ENCODE peak calls at places on chromosomes 3 and 15, in four cellular contexts. One of them, this sample, is unnamed.

GRCh38 chr3:25594007-25594502 is 70.7 kb downstream of the TOP2B start:
- DNase-seq in COR-L47: peak; percentile 27
- DNase-seq in NB4: peak; percentile 62
- DNase-seq in stimulated activated naive CD8-positive, alpha-beta T cell treated with anti-CD3 and anti-CD28 coated beads, Interleukin-15, Interleukin-2, amounts not matched to agents 100 U/mL and 50 U/mL, for 24 hours: no peak
- DNase-seq in this sample: peak; percentile 67

GRCh38 chr3:59608356-59608755 is 558.5 kb upstream of the CFAP20DC start:
- DNase-seq in COR-L47: peak; percentile 88
- DNase-seq in NB4: no peak
- DNase-seq in stimulated activated naive CD8-positive, alpha-beta T cell treated with anti-CD3 and anti-CD28 coated beads, Interleukin-15, Interleukin-2, amounts not matched to agents 100 U/mL and 50 U/mL, for 24 hours: no peak
- DNase-seq in this sample: peak; percentile 98

GRCh38 chr3:11818033-11818432 is 28.7 kb downstream of the TAMM41 start:
- DNase-seq in COR-L47: no peak
- DNase-seq in NB4: peak; percentile 3
- DNase-seq in stimulated activated naive CD8-positive, alpha-beta T cell treated with anti-CD3 and anti-CD28 coated beads, Interleukin-15, Interleukin-2, amounts not matched to agents 100 U/mL and 50 U/mL, for 24 hours: no peak
- DNase-seq in this sample: peak; percentile 83

GRCh38 chr15:71515375-71516186 is 294.8 kb upstream of the NR2E3 start:
- DNase-seq in COR-L47: no peak
- DNase-seq in NB4: no peak
- DNase-seq in stimulated activated naive CD8-positive, alpha-beta T cell treated with anti-CD3 and anti-CD28 coated beads, Interleukin-15, Interleukin-2, amounts not matched to agents 100 U/mL and 50 U/mL, for 24 hours: no peak
- DNase-seq in this sample: no peak

GRCh38 chr3:63975705-63976104 is 47.6 kb downstream of the PSMD6 start:
- DNase-seq in COR-L47: no peak
- DNase-seq in NB4: peak; percentile 47
- DNase-seq in stimulated activated naive CD8-positive, alpha-beta T cell treated with anti-CD3 and anti-CD28 coated beads, Interleukin-15, Interleukin-2, amounts not matched to agents 100 U/mL and 50 U/mL, for 24 hours: no peak
- DNase-seq in this sample: peak; percentile 67

GRCh38 chr15:39748276-39748675 is 34.4 kb downstream of the FSIP1 start:
- DNase-seq in COR-L47: no peak
- DNase-seq in NB4: no peak
- DNase-seq in stimulated activated naive CD8-positive, alpha-beta T cell treated with anti-CD3 and anti-CD28 coated beads, Interleukin-15, Interleukin-2, amounts not matched to agents 100 U/mL and 50 U/mL, for 24 hours: no peak
- DNase-seq in this sample: no peak

GRCh38 chr3:172292422-172292821 is 155.8 kb downstream of the GHSR start:
- DNase-seq in COR-L47: no peak
- DNase-seq in NB4: no peak
- DNase-seq in stimulated activated naive CD8-positive, alpha-beta T cell treated with anti-CD3 and anti-CD28 coated beads, Interleukin-15, Interleukin-2, amounts not matched to agents 100 U/mL and 50 U/mL, for 24 hours: no peak
- DNase-seq in this sample: no peak

GRCh38 chr3:41318520-41318919 is 119.2 kb downstream of the CTNNB1 start:
- DNase-seq in COR-L47: no peak
- DNase-seq in NB4: no peak
- DNase-seq in stimulated activated naive CD8-positive, alpha-beta T cell treated with anti-CD3 and anti-CD28 coated beads, Interleukin-15, Interleukin-2, amounts not matched to agents 100 U/mL and 50 U/mL, for 24 hours: no peak
- DNase-seq in this sample: no peak

GRCh38 chr3:107988464-107989156 is 102.2 kb downstream of the CD47 start:
- DNase-seq in COR-L47: no peak
- DNase-seq in NB4: no peak
- DNase-seq in stimulated activated naive CD8-positive, alpha-beta T cell treated with anti-CD3 and anti-CD28 coated beads, Interleukin-15, Interleukin-2, amounts not matched to agents 100 U/mL and 50 U/mL, for 24 hours: no peak
- DNase-seq in this sample: peak; percentile 77

GRCh38 chr3:45761831-45762230 is 34.5 kb downstream of the SLC6A20 start:
- DNase-seq in COR-L47: no peak
- DNase-seq in NB4: no peak
- DNase-seq in stimulated activated naive CD8-positive, alpha-beta T cell treated with anti-CD3 and anti-CD28 coated beads, Interleukin-15, Interleukin-2, amounts not matched to agents 100 U/mL and 50 U/mL, for 24 hours: no peak
- DNase-seq in this sample: no peak

GRCh38 chr3:123489400-123490004 is 40.6 kb upstream of the ADCY5 start:
- DNase-seq in COR-L47: peak; percentile 44
- DNase-seq in NB4: peak; percentile 57
- DNase-seq in stimulated activated naive CD8-positive, alpha-beta T cell treated with anti-CD3 and anti-CD28 coated beads, Interleukin-15, Interleukin-2, amounts not matched to agents 100 U/mL and 50 U/mL, for 24 hours: peak; percentile 55
- DNase-seq in this sample: peak; percentile 65

GRCh38 chr3:28218917-28219198 is 22.6 kb upstream of the CMC1 start:
- DNase-seq in COR-L47: no peak
- DNase-seq in NB4: no peak
- DNase-seq in stimulated activated naive CD8-positive, alpha-beta T cell treated with anti-CD3 and anti-CD28 coated beads, Interleukin-15, Interleukin-2, amounts not matched to agents 100 U/mL and 50 U/mL, for 24 hours: no peak
- DNase-seq in this sample: no peak

GRCh38 chr3:30768703-30769550 is 125.5 kb downstream of the GADL1 start:
- DNase-seq in COR-L47: peak; percentile 40
- DNase-seq in NB4: peak; percentile 68
- DNase-seq in stimulated activated naive CD8-positive, alpha-beta T cell treated with anti-CD3 and anti-CD28 coated beads, Interleukin-15, Interleukin-2, amounts not matched to agents 100 U/mL and 50 U/mL, for 24 hours: peak; percentile 75
- DNase-seq in this sample: peak; percentile 62

GRCh38 chr3:160893207-160893606 is 137.2 kb downstream of the PPM1L start:
- DNase-seq in COR-L47: no peak
- DNase-seq in NB4: no peak
- DNase-seq in stimulated activated naive CD8-positive, alpha-beta T cell treated with anti-CD3 and anti-CD28 coated beads, Interleukin-15, Interleukin-2, amounts not matched to agents 100 U/mL and 50 U/mL, for 24 hours: no peak
- DNase-seq in this sample: peak; percentile 23

GRCh38 chr3:185677146-185677829 is 91.2 kb downstream of the SENP2 start:
- DNase-seq in COR-L47: no peak
- DNase-seq in NB4: peak; percentile 62
- DNase-seq in stimulated activated naive CD8-positive, alpha-beta T cell treated with anti-CD3 and anti-CD28 coated beads, Interleukin-15, Interleukin-2, amounts not matched to agents 100 U/mL and 50 U/mL, for 24 hours: no peak
- DNase-seq in this sample: peak; percentile 59

GRCh38 chr3:23600178-23600577 is 205.6 kb upstream of the UBE2E1 start:
- DNase-seq in COR-L47: no peak
- DNase-seq in NB4: no peak
- DNase-seq in stimulated activated naive CD8-positive, alpha-beta T cell treated with anti-CD3 and anti-CD28 coated beads, Interleukin-15, Interleukin-2, amounts not matched to agents 100 U/mL and 50 U/mL, for 24 hours: no peak
- DNase-seq in this sample: peak; percentile 48

GRCh38 chr3:67937498-67938118 is 283.2 kb upstream of the SUCLG2 start:
- DNase-seq in COR-L47: no peak
- DNase-seq in NB4: no peak
- DNase-seq in stimulated activated naive CD8-positive, alpha-beta T cell treated with anti-CD3 and anti-CD28 coated beads, Interleukin-15, Interleukin-2, amounts not matched to agents 100 U/mL and 50 U/mL, for 24 hours: no peak
- DNase-seq in this sample: no peak

GRCh38 chr3:149363053-149363452 is 14.4 kb downstream of the TM4SF1 start:
- DNase-seq in COR-L47: no peak
- DNase-seq in NB4: no peak
- DNase-seq in stimulated activated naive CD8-positive, alpha-beta T cell treated with anti-CD3 and anti-CD28 coated beads, Interleukin-15, Interleukin-2, amounts not matched to agents 100 U/mL and 50 U/mL, for 24 hours: no peak
- DNase-seq in this sample: no peak

GRCh38 chr15:64014995-64015394 is 31.3 kb downstream of the DAPK2 start:
- DNase-seq in COR-L47: no peak
- DNase-seq in NB4: no peak
- DNase-seq in stimulated activated naive CD8-positive, alpha-beta T cell treated with anti-CD3 and anti-CD28 coated beads, Interleukin-15, Interleukin-2, amounts not matched to agents 100 U/mL and 50 U/mL, for 24 hours: no peak
- DNase-seq in this sample: no peak

GRCh38 chr3:136074546-136074945 is 109.0 kb downstream of the PPP2R3A start:
- DNase-seq in COR-L47: no peak
- DNase-seq in NB4: no peak
- DNase-seq in stimulated activated naive CD8-positive, alpha-beta T cell treated with anti-CD3 and anti-CD28 coated beads, Interleukin-15, Interleukin-2, amounts not matched to agents 100 U/mL and 50 U/mL, for 24 hours: no peak
- DNase-seq in this sample: no peak

GRCh38 chr15:77975332-77976119 is 102.0 kb downstream of the TBC1D2B start:
- DNase-seq in COR-L47: no peak
- DNase-seq in NB4: no peak
- DNase-seq in stimulated activated naive CD8-positive, alpha-beta T cell treated with anti-CD3 and anti-CD28 coated beads, Interleukin-15, Interleukin-2, amounts not matched to agents 100 U/mL and 50 U/mL, for 24 hours: no peak
- DNase-seq in this sample: no peak

GRCh38 chr3:195539479-195539878 is 3.6 kb downstream of the PPP1R2 start:
- DNase-seq in COR-L47: no peak
- DNase-seq in NB4: no peak
- DNase-seq in stimulated activated naive CD8-positive, alpha-beta T cell treated with anti-CD3 and anti-CD28 coated beads, Interleukin-15, Interleukin-2, amounts not matched to agents 100 U/mL and 50 U/mL, for 24 hours: no peak
- DNase-seq in this sample: no peak

GRCh38 chr3:39144748-39145380 is 8.5 kb downstream of the CSRNP1 start:
- DNase-seq in COR-L47: no peak
- DNase-seq in NB4: no peak
- DNase-seq in stimulated activated naive CD8-positive, alpha-beta T cell treated with anti-CD3 and anti-CD28 coated beads, Interleukin-15, Interleukin-2, amounts not matched to agents 100 U/mL and 50 U/mL, for 24 hours: no peak
- DNase-seq in this sample: no peak

GRCh38 chr15:80967451-80967850 is 22.2 kb downstream of the MESD start:
- DNase-seq in COR-L47: no peak
- DNase-seq in NB4: no peak
- DNase-seq in stimulated activated naive CD8-positive, alpha-beta T cell treated with anti-CD3 and anti-CD28 coated beads, Interleukin-15, Interleukin-2, amounts not matched to agents 100 U/mL and 50 U/mL, for 24 hours: no peak
- DNase-seq in this sample: no peak

GRCh38 chr3:48696156-48696555 is 10.4 kb upstream of the NCKIPSD start:
- DNase-seq in COR-L47: no peak
- DNase-seq in NB4: no peak
- DNase-seq in stimulated activated naive CD8-positive, alpha-beta T cell treated with anti-CD3 and anti-CD28 coated beads, Interleukin-15, Interleukin-2, amounts not matched to agents 100 U/mL and 50 U/mL, for 24 hours: no peak
- DNase-seq in this sample: no peak

GRCh38 chr3:49411550-49411967 is 217 bp downstream of the RHOA start:
- DNase-seq in COR-L47: no peak
- DNase-seq in NB4: peak; percentile 74
- DNase-seq in stimulated activated naive CD8-positive, alpha-beta T cell treated with anti-CD3 and anti-CD28 coated beads, Interleukin-15, Interleukin-2, amounts not matched to agents 100 U/mL and 50 U/mL, for 24 hours: peak; percentile 69
- DNase-seq in this sample: peak; percentile 66

GRCh38 chr3:44392489-44392888 is 53.9 kb downstream of the TCAIM start:
- DNase-seq in COR-L47: no peak
- DNase-seq in NB4: no peak
- DNase-seq in stimulated activated naive CD8-positive, alpha-beta T cell treated with anti-CD3 and anti-CD28 coated beads, Interleukin-15, Interleukin-2, amounts not matched to agents 100 U/mL and 50 U/mL, for 24 hours: no peak
- DNase-seq in this sample: no peak

GRCh38 chr3:72227536-72228070 is 442.7 kb upstream of the PROK2 start:
- DNase-seq in COR-L47: no peak
- DNase-seq in NB4: peak; percentile 22
- DNase-seq in stimulated activated naive CD8-positive, alpha-beta T cell treated with anti-CD3 and anti-CD28 coated beads, Interleukin-15, Interleukin-2, amounts not matched to agents 100 U/mL and 50 U/mL, for 24 hours: no peak
- DNase-seq in this sample: no peak

GRCh38 chr3:123380261-123380660 is 68.6 kb downstream of the ADCY5 start:
- DNase-seq in COR-L47: no peak
- DNase-seq in NB4: no peak
- DNase-seq in stimulated activated naive CD8-positive, alpha-beta T cell treated with anti-CD3 and anti-CD28 coated beads, Interleukin-15, Interleukin-2, amounts not matched to agents 100 U/mL and 50 U/mL, for 24 hours: no peak
- DNase-seq in this sample: no peak

GRCh38 chr15:40279437-40280141 is 3.3 kb downstream of the ANKRD63 start:
- DNase-seq in COR-L47: no peak
- DNase-seq in NB4: peak; percentile 61
- DNase-seq in stimulated activated naive CD8-positive, alpha-beta T cell treated with anti-CD3 and anti-CD28 coated beads, Interleukin-15, Interleukin-2, amounts not matched to agents 100 U/mL and 50 U/mL, for 24 hours: peak; percentile 87
- DNase-seq in this sample: peak; percentile 85

GRCh38 chr3:135014575-135014974 is 219.5 kb downstream of the EPHB1 start:
- DNase-seq in COR-L47: no peak
- DNase-seq in NB4: no peak
- DNase-seq in stimulated activated naive CD8-positive, alpha-beta T cell treated with anti-CD3 and anti-CD28 coated beads, Interleukin-15, Interleukin-2, amounts not matched to agents 100 U/mL and 50 U/mL, for 24 hours: no peak
- DNase-seq in this sample: peak; percentile 32

This sample was measured in NCI-H69.